ENCODE peak calls at places on chromosomes 5 and 9, in four cellular contexts. P is K562, U is HepG2, L is H1. M is an unnamed sample.

GRCh38 chr5:11222169-11222568 is 461.1 kb upstream of the DAP start:
- DNase-seq in P (no peak), U (no peak), L (no peak), M (no peak)

GRCh38 chr9:38047301-38048251 is 21.5 kb downstream of the SHB start:
- DNase-seq in P (peak), L (peak), U (peak), M (peak)

GRCh38 chr5:74026310-74026709 is 400.3 kb downstream of the ARHGEF28 start:
- DNase-seq in U (no peak), L (no peak), P (no peak), M (no peak)

GRCh38 chr9:127418037-127418471 is 6.1 kb upstream of the ZNF79 start:
- DNase-seq in U (peak), P (peak), L (peak), M (peak)

GRCh38 chr9:99825158-99826046 is 3.7 kb downstream of the NR4A3 start:
- DNase-seq in L (no peak), P (no peak), U (no peak), M (no peak)

GRCh38 chr5:109688647-109688998 is 1.1 kb upstream of the MAN2A1 start:
- DNase-seq in U (peak), L (no peak), P (peak), M (no peak)

GRCh38 chr5:5494489-5495402 is 72.3 kb downstream of the ICE1 start:
- DNase-seq in L (peak), P (peak), U (peak), M (no peak)

GRCh38 chr5:36694351-36694750 is 87.9 kb downstream of the SLC1A3 start:
- DNase-seq in L (no peak), P (no peak), U (no peak), M (no peak)

GRCh38 chr9:13750061-13750460 is 470.6 kb upstream of the MPDZ start:
- DNase-seq in L (no peak), U (no peak), P (no peak), M (no peak)

GRCh38 chr5:165039748-165040147 is 1534.3 kb downstream of the MAT2B start:
- DNase-seq in U (no peak), L (no peak), P (no peak), M (no peak)

GRCh38 chr9:86122309-86122708 is 23.0 kb upstream of the GOLM1 start:
- DNase-seq in L (no peak), P (no peak), U (peak), M (peak)

GRCh38 chr5:116814656-116815055 is 240.0 kb upstream of the SEMA6A start:
- DNase-seq in U (no peak), L (no peak), P (no peak), M (no peak)

GRCh38 chr5:167030500-167031120 is 1260.8 kb upstream of the WWC1 start:
- DNase-seq in L (peak), U (no peak), P (peak), M (peak)

GRCh38 chr5:79552984-79553383 is 39.0 kb upstream of the HOMER1 start:
- DNase-seq in P (no peak), U (no peak), L (no peak), M (no peak)

GRCh38 chr5:148834689-148835088 is 8.3 kb downstream of the ADRB2 start:
- DNase-seq in L (no peak), U (no peak), P (no peak), M (no peak)

GRCh38 chr5:82129723-82130285 is 148.3 kb downstream of the RPS23 start:
- DNase-seq in U (no peak), L (no peak), P (no peak), M (no peak)
- TF ChIP-seq USF2 in U (no peak), L (no peak), P (no peak), M (no peak)

GRCh38 chr5:54702470-54702869 is 184.9 kb downstream of the SNX18 start:
- DNase-seq in L (no peak), P (no peak), U (no peak), M (no peak)
- TF ChIP-seq RNF2 in L (no peak), P (no peak), U (no peak), M (no peak)

GRCh38 chr5:140113699-140114263 is at the start of gene PURA:
- DNase-seq in L (no peak), P (peak), U (peak), M (peak)

GRCh38 chr5:140111043-140111858 is 2.7 kb upstream of the PURA start:
- DNase-seq in L (no peak), U (no peak), P (peak), M (no peak)

GRCh38 chr5:140113180-140113698 is 670 bp upstream of the PURA start:
- DNase-seq in P (peak), U (no peak), L (no peak), M (no peak)

GRCh38 chr5:140111859-140112551 is 1.9 kb upstream of the PURA start:
- DNase-seq in U (no peak), P (peak), L (no peak), M (no peak)

DNA sequence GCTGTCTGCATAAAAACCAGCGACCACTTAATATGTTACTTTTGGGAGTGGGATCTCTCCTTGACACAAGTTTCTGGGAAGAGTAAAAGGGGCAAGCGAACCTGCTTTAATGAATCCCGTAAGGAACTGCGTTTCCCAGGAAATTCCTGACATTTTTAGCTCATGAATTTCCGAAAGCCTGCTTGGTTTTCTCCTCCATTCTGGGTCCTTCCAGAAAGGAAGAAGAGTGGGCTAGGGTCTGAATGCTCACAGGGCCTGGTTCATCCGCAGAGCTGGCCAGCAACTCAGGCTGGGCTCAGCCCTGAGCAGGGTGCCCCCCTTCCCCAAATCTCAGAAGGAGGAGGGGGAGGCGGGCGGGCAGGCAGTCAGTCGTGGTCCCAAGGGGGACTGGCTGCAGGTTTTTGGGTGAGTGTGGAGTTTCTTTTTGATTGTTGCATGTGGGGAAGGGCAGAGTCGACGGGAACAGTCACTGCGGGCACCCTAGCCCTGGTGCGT is 1.2 kb upstream of the PURA start:
- DNase-seq in P (no peak), U (no peak), L (no peak), M (no peak)
- TF ChIP-seq USF2 in P (no peak), U (no peak), L (no peak), M (no peak)

DNA sequence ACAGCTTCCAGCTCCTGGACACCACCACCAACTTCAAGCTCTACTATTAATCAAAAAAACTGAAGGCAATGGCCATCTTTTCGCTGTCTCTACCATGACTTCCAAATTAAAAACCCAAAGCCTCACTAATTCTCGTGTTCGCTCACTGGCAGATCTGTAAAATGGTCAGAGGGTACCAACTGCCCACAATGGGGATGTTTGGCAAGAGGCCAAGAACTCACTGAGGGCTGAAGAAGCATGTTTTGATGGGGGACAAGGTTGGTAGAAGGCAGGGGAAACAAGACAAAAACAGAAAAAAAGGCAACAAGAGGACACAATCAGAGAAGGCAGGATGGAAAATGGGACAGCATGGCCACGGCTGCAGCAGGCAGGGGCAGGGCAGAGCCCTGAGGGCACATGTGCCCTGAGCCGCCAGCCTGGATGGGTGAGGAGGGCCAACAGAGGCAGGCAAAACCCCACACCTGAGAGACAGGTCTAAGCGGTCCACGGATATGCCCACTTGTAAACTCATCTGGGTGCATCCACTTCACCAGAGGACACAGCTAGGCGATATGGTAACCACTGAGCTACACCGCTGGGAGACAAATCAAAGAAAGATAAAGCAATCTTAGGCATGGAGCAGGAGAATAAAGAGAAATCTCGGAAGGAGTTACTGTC is 50.3 kb downstream of the PFDN1 start:
- DNase-seq in U (no peak), P (no peak), L (no peak), M (no peak)
- TF ChIP-seq RNF2 in U (no peak), P (no peak), L (no peak), M (no peak)

GRCh38 chr9:111916234-111916645 is 19.6 kb downstream of the UGCG start:
- DNase-seq in L (no peak), P (no peak), U (no peak), M (no peak)
- TF ChIP-seq USF2 in L (no peak), P (no peak), U (no peak), M (no peak)

DNA sequence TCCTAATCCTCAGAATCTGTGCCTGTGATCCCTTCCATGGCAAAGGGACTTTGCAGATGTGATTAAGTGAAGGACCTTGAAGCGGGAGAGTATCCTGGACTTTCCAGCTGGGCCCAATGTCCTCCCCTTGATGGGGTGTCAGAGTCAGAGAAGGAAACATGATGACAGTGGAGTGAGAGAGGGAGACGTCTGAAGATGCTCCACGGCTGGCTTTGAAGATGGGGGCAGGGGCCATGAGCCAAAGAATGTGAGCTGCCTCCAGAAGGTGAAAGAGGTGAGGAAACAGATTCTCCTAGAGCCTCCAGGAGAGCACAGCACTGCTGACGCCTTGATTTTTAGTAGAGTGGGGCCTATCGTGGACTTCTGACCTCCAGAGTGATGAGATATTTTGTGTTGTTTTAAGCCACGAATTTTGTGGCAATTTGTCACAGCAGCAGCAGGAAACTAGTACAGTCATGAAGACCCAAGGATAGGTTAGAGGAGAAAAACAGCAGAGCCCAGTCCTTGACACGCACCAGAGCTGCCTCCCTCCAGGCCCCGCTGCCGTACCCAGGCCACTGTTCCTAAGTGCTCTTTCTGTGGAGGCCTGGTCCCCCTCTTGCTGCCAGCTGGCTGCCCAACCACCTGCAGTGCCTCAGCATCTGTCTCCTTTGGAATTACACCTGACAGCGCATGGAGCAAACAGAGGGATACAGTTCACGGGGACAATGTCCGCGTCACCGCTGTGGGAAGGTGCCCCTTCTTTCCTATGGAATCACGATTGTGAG is 78.1 kb downstream of the MACROH2A1 start:
- DNase-seq in U (no peak), P (no peak), L (no peak), M (no peak)
- TF ChIP-seq RNF2 in U (no peak), P (no peak), L (no peak), M (no peak)

GRCh38 chr9:4116091-4116581 is 183.7 kb downstream of the GLIS3 start:
- DNase-seq in L (no peak), U (no peak), P (no peak), M (no peak)

GRCh38 chr9:4116708-4117460 is 183.0 kb downstream of the GLIS3 start:
- DNase-seq in L (no peak), P (no peak), U (no peak), M (no peak)

GRCh38 chr9:4118666-4119065 is 181.2 kb downstream of the GLIS3 start:
- DNase-seq in U (no peak), L (no peak), P (no peak), M (no peak)

GRCh38 chr9:4119778-4120554 is 179.9 kb downstream of the GLIS3 start:
- DNase-seq in P (no peak), L (no peak), U (no peak), M (no peak)

GRCh38 chr9:4117835-4118610 is 181.8 kb downstream of the GLIS3 start:
- DNase-seq in P (peak), U (peak), L (peak), M (no peak)
- TF ChIP-seq USF2 in P (no peak), U (no peak), L (no peak), M (no peak)

GRCh38 chr5:1004598-1005361 is 3.8 kb upstream of the NKD2 start:
- DNase-seq in U (no peak), P (peak), L (no peak), M (peak)
- TF ChIP-seq RNF2 in U (no peak), P (peak), L (no peak), M (no peak)